ENCODE peak calls at places on chromosomes 4 and X, in five cellular contexts. Y, T, P, M and F are unnamed samples.

GRCh38 chr4:139633661-139634060 is 32.0 kb upstream of the MGST2 start:
- DNase-seq in Y (no peak), T (no peak), P (peak; percentile 32), M (peak; percentile 20), F (peak; percentile 51)

GRCh38 chrX:47623540-47624027 is 3.9 kb upstream of the SYN1 start:
- DNase-seq in Y (peak; percentile 51), T (peak; percentile 59), P (peak; percentile 67), M (peak; percentile 52), F (no peak)

GRCh38 chr4:5638976-5639375 is 69.4 kb downstream of the EVC2 start:
- DNase-seq in Y (no peak), T (no peak), P (no peak), M (no peak), F (no peak)

GRCh38 chr4:140359571-140360427 is 13.6 kb upstream of the SCOC start:
- DNase-seq in Y (peak; percentile 93), T (peak; percentile 79), P (peak; percentile 73), M (peak; percentile 64), F (peak; percentile 64)

GRCh38 chrX:153766871-153767673 is 3.0 kb downstream of the PLXNB3 start:
- DNase-seq in Y (no peak), T (peak; percentile 59), P (peak; percentile 18), M (peak; percentile 8), F (peak; percentile 17)

GRCh38 chr4:159015862-159016261 is 87.0 kb upstream of the RAPGEF2 start:
- DNase-seq in Y (no peak), T (no peak), P (no peak), M (no peak), F (no peak)

GRCh38 chr4:166535865-166536264 is 662.8 kb downstream of the TLL1 start:
- DNase-seq in Y (no peak), T (no peak), P (no peak), M (no peak), F (no peak)

GRCh38 chrX:15235001-15235400 is 34.9 kb downstream of the ASB9 start:
- DNase-seq in Y (no peak), T (no peak), P (no peak), M (no peak), F (no peak)

GRCh38 chrX:130108647-130109428 is 1.5 kb downstream of the ELF4 start:
- DNase-seq in Y (peak; percentile 84), T (no peak), P (peak; percentile 51), M (no peak), F (no peak)

GRCh38 chr4:170374770-170375169 is 285.0 kb upstream of the AADAT start:
- DNase-seq in Y (peak; percentile 71), T (no peak), P (no peak), M (no peak), F (no peak)

GRCh38 chrX:25069209-25069608 is 53.4 kb upstream of the ARX start:
- DNase-seq in Y (no peak), T (no peak), P (no peak), M (no peak), F (no peak)

GRCh38 chr4:169628579-169628978 is 8.2 kb downstream of the CLCN3 start:
- DNase-seq in Y (no peak), T (no peak), P (no peak), M (no peak), F (no peak)

GRCh38 chrX:115362334-115363095 is 73.0 kb downstream of the LUZP4 start:
- DNase-seq in Y (no peak), T (no peak), P (no peak), M (no peak), F (no peak)

GRCh38 chr4:103091601-103092223 is 7.9 kb downstream of the BDH2 start:
- DNase-seq in Y (peak; percentile 64), T (no peak), P (no peak), M (no peak), F (no peak)

GRCh38 chr4:185902654-185903053 is 90.7 kb upstream of the SORBS2 start:
- DNase-seq in Y (no peak), T (no peak), P (no peak), M (no peak), F (no peak)

GRCh38 chrX:119475389-119476101 is 7.3 kb downstream of the SLC25A5 start:
- DNase-seq in Y (no peak), T (no peak), P (no peak), M (no peak), F (no peak)

GRCh38 chr4:38188631-38189101 is 228.5 kb downstream of the PTTG2 start:
- DNase-seq in Y (peak; percentile 89), T (no peak), P (no peak), M (no peak), F (no peak)

GRCh38 chrX:110145854-110146253 is 142.9 kb downstream of the TMEM164 start:
- DNase-seq in Y (peak; percentile 53), T (no peak), P (no peak), M (no peak), F (peak; percentile 20)

GRCh38 chr4:3869661-3870566 is 103.7 kb downstream of the ADRA2C start:
- DNase-seq in Y (peak; percentile 22), T (peak; percentile 50), P (no peak), M (no peak), F (no peak)

GRCh38 chrX:21974011-21974385 is 33.5 kb downstream of the SMS start:
- DNase-seq in Y (no peak), T (no peak), P (no peak), M (no peak), F (no peak)

GRCh38 chr4:159410076-159410777 is 307.3 kb downstream of the RAPGEF2 start:
- DNase-seq in Y (no peak), T (no peak), P (no peak), M (no peak), F (no peak)

GRCh38 chrX:46268429-46268828 is 276.8 kb downstream of the ZNF674 start:
- DNase-seq in Y (peak; percentile 48), T (no peak), P (no peak), M (no peak), F (no peak)

GRCh38 chr4:4685810-4686209 is 144.0 kb upstream of the STX18 start:
- DNase-seq in Y (no peak), T (no peak), P (no peak), M (peak; percentile 37), F (no peak)

GRCh38 chr4:137998666-137999429 is 243.3 kb downstream of the SLC7A11 start:
- DNase-seq in Y (no peak), T (no peak), P (no peak), M (no peak), F (no peak)

GRCh38 chr4:149933883-149934282 is 118.2 kb upstream of the IQCM start:
- DNase-seq in Y (no peak), T (no peak), P (no peak), M (no peak), F (no peak)

GRCh38 chr4:47490550-47490949 is 5.5 kb downstream of the ATP10D start:
- DNase-seq in Y (no peak), T (no peak), P (peak; percentile 31), M (no peak), F (no peak)

GRCh38 chr4:168318266-168318895 is at the start of gene DDX60:
- DNase-seq in Y (peak; percentile 94), T (peak; percentile 76), P (peak; percentile 84), M (peak; percentile 80), F (peak; percentile 86)
- TF ChIP-seq POLR2A in Y (peak; percentile 47), T (no peak), P (no peak), M (peak; percentile 38), F (no peak)

DNA sequence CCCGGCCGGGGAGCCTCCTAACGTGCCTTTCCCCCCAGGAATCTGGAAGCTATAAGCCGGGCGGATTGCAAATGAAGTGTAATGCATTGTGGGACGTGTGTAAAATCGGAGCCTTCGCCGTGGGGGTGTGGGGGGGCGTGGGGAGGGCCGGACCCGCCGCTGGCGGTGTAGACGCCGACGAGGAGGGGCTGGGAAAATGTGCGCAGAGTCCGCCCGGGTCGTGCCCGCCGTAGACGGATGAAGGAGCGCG is 1.3 kb downstream of the STOX2 start:
- DNase-seq in Y (no peak), T (no peak), P (no peak), M (no peak), F (no peak)
- H3K27ac ChIP-seq in Y (no peak overlapping the region), T (no peak overlapping the region), P (no peak overlapping the region), M (peak overlapping the region; percentile 51), F (no peak overlapping the region)

GRCh38 chr4:174283507-174284180 is at the start of the genes CEP44 and FBXO8:
- DNase-seq in Y (peak; percentile 83), T (peak; percentile 77), P (peak; percentile 54), M (peak; percentile 59), F (peak; percentile 61)
- TF ChIP-seq POLR2A in Y (no peak), T (peak; percentile 8), P (no peak), M (peak; percentile 40), F (no peak)

DNA sequence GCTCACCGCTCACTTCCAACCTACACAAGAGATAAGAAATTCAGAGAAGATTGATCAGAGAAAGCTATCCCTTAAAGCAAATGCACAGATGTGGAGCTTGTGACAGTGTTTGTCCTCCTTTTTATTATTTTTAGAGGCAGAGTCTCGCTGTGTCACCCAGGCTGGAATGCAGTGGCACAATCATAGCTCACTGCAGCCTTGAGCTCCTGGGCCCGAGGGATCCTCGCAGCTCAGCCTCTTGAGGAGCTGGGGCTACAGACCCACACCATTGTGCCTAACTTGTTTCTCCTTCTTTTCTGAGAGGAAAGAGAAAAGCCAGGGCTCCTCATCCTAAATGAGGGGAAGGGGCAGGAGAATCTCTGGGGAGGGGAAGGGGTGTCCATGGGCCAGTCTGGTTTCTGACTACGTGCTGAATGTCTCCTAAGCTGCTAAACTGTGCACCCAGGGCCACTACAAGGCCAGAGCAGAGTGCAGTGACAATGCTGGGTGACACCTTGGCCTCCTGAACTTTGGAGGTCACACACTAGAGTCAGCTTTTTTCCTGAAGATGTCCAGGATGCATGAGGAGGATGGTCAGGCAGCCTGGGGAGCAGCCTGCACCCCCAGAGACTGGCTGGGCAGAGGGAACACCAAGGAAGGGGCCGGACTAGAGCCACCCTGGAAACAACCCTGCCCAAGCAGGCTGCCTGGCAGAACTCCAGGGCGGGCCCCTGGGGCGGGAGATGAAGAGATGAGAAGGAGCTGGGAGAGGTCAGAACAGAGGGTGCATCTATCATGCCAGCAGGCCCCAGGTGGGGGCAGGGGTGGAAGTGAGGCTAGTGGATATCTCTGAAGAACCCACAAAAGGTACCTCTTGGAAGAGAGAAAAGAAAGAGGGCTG is 55.5 kb upstream of the PROM1 start:
- DNase-seq in Y (peak; percentile 62), T (no peak), P (no peak), M (no peak), F (no peak)
- H3K27ac ChIP-seq in Y (no peak overlapping the region), T (no peak overlapping the region), P (no peak overlapping the region), M (no peak overlapping the region), F (no peak overlapping the region)

GRCh38 chr4:6640292-6641163 is at the start of gene MRFAP1:
- DNase-seq in Y (peak; percentile 98), T (peak; percentile 96), P (peak; percentile 96), M (peak; percentile 93), F (peak; percentile 96)
- TF ChIP-seq POLR2A in Y (peak; percentile 64), T (peak; percentile 93), P (no peak), M (peak; percentile 93), F (peak; percentile 48)

DNA sequence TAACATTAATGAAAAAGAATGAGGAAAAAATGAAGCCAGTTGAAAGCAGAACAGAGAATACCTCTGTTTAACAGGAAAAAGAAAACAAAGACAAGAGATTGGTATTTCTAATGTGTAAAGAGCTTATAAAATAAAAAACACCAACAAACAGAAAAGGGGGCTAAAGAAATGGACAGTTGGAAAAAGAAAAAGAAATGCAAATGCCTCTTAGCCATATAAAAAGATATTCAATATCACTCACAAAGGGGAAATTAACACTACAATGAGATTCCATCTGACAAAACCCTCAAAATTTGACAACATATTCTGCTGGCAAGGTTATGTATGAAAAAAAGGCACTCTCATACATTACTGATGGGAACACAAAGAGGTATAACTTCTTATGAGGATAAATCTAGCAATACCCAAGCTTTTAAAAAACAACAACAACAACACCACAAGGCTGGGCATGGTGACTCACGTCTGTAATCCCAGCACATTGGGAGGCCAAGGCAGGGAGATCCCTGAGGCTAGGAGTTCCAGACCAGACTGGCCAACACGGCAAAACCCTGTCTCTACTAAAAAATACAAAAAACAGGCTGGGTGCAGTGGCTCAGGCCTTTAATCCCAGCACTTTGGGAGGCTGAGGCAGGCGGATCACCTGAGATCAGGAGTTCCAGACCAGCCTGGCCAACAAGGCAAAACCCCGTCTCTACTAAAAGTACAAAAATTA is 75.8 kb downstream of the FRYL start:
- DNase-seq in Y (no peak), T (no peak), P (no peak), M (no peak), F (no peak)
- H3K27ac ChIP-seq in Y (no peak overlapping the region), T (no peak overlapping the region), P (no peak overlapping the region), M (no peak overlapping the region), F (no peak overlapping the region)